ENCODE peak calls at places on chromosomes 2 and 18, in seven cellular contexts. F, R, Y, H, L, O and U are unnamed samples.

GRCh38 chr2:8276071-8276470 is 405.8 kb upstream of the ID2 start:
- DNase-seq in F (no peak), R (no peak), Y (no peak), H (no peak), L (no peak), O (no peak), U (no peak)

GRCh38 chr2:85179541-85179940 is 46.3 kb downstream of the TCF7L1 start:
- DNase-seq in F (no peak), R (peak), Y (peak), H (no peak), L (no peak), O (no peak), U (no peak)

GRCh38 chr18:78540636-78541400 is 438.8 kb upstream of the SALL3 start:
- DNase-seq in F (no peak), R (no peak), Y (no peak), H (no peak), L (no peak), O (no peak), U (no peak)

GRCh38 chr2:152743004-152743403 is 24.6 kb downstream of the ARL6IP6 start:
- DNase-seq in F (no peak), R (no peak), Y (peak), H (no peak), L (no peak), O (peak), U (no peak)

GRCh38 chr2:70797502-70797901 is 7.1 kb upstream of the FIGLA start:
- DNase-seq in F (no peak), R (no peak), Y (no peak), H (no peak), L (no peak), O (no peak), U (peak)

GRCh38 chr18:4107049-4107459 is 348.1 kb downstream of the DLGAP1 start:
- DNase-seq in F (no peak), R (peak), Y (peak), H (no peak), L (no peak), O (no peak), U (no peak)

GRCh38 chr18:74412106-74412880 is 44.8 kb downstream of the DIPK1C start:
- DNase-seq in F (no peak), R (no peak), Y (peak), H (peak), L (no peak), O (no peak), U (peak)

GRCh38 chr18:36493349-36494281 is 196.1 kb downstream of the FHOD3 start:
- DNase-seq in F (no peak), R (peak), Y (peak), H (no peak), L (no peak), O (no peak), U (no peak)

GRCh38 chr2:190344275-190344827 is 962 bp downstream of the INPP1 start:
- DNase-seq in F (no peak), R (no peak), Y (no peak), H (no peak), L (peak), O (peak), U (no peak)

GRCh38 chr2:134107402-134107801 is 146.5 kb upstream of the MGAT5 start:
- DNase-seq in F (no peak), R (no peak), Y (peak), H (no peak), L (no peak), O (no peak), U (no peak)

GRCh38 chr2:186349508-186349907 is 136.6 kb upstream of the ZC3H15 start:
- DNase-seq in F (peak), R (peak), Y (no peak), H (no peak), L (peak), O (peak), U (peak)

GRCh38 chr2:19675856-19676460 is 225.8 kb downstream of the TTC32 start:
- DNase-seq in F (peak), R (peak), Y (no peak), H (no peak), L (no peak), O (no peak), U (no peak)

GRCh38 chr18:79260023-79260422 is 135.7 kb upstream of the NFATC1 start:
- DNase-seq in F (no peak), R (no peak), Y (no peak), H (no peak), L (peak), O (no peak), U (no peak)

GRCh38 chr2:120204417-120204816 is 18.8 kb downstream of the TMEM185B start:
- DNase-seq in F (no peak), R (no peak), Y (no peak), H (no peak), L (no peak), O (peak), U (no peak)

GRCh38 chr2:163210430-163210918 is 371.9 kb upstream of the KCNH7 start:
- DNase-seq in F (peak), R (peak), Y (no peak), H (no peak), L (no peak), O (no peak), U (peak)

GRCh38 chr2:200871151-200871550 is 6.7 kb upstream of the CLK1 start:
- DNase-seq in F (no peak), R (no peak), Y (no peak), H (no peak), L (no peak), O (no peak), U (no peak)

GRCh38 chr18:56333846-56334245 is 304.5 kb downstream of the TXNL1 start:
- DNase-seq in F (no peak), R (peak), Y (no peak), H (no peak), L (no peak), O (no peak), U (no peak)

GRCh38 chr2:168814939-168815907 is 12.8 kb downstream of the NOSTRIN start:
- DNase-seq in F (no peak), R (peak), Y (no peak), H (no peak), L (no peak), O (no peak), U (no peak)

GRCh38 chr2:17058772-17059402 is 393.3 kb upstream of the CYRIA start:
- DNase-seq in F (no peak), R (no peak), Y (peak), H (no peak), L (no peak), O (no peak), U (no peak)

GRCh38 chr2:145652992-145653545 is 1133.2 kb upstream of the ZEB2 start:
- DNase-seq in F (peak), R (peak), Y (no peak), H (no peak), L (no peak), O (peak), U (no peak)